ENCODE peak calls at places on chromosomes 13 and 19, in eight cellular contexts. One of them, this sample, is unnamed.

GRCh38 chr19:39385629-39386411 is 5.1 kb downstream of the PAF1 start:
- DNase-seq in DND-41: no peak
- DNase-seq in astrocyte of the spinal cord: no peak
- DNase-seq in GM12864: no peak
- DNase-seq in heart left ventricle: no peak
- DNase-seq in retinal pigment epithelial cell: no peak
- DNase-seq in suprapubic skin: no peak
- DNase-seq in left ventricle myocardium inferior: no peak
- DNase-seq in this sample: no peak

GRCh38 chr13:48949566-48950506 is 25.9 kb upstream of the FNDC3A start:
- DNase-seq in GM12864: no peak
- DNase-seq in retinal pigment epithelial cell: no peak
- DNase-seq in left ventricle myocardium inferior: no peak
- DNase-seq in DND-41: no peak
- DNase-seq in suprapubic skin: no peak
- DNase-seq in heart left ventricle: no peak
- DNase-seq in astrocyte of the spinal cord: no peak
- DNase-seq in this sample: no peak

GRCh38 chr13:26021956-26022355 is 29.9 kb downstream of the SHISA2 start:
- DNase-seq in left ventricle myocardium inferior: no peak
- DNase-seq in DND-41: no peak
- DNase-seq in suprapubic skin: no peak
- DNase-seq in retinal pigment epithelial cell: no peak
- DNase-seq in GM12864: no peak
- DNase-seq in astrocyte of the spinal cord: no peak
- DNase-seq in heart left ventricle: no peak
- DNase-seq in this sample: no peak

GRCh38 chr13:113604186-113604585 is 19.6 kb downstream of the TFDP1 start:
- DNase-seq in astrocyte of the spinal cord: no peak
- DNase-seq in GM12864: no peak
- DNase-seq in DND-41: no peak
- DNase-seq in heart left ventricle: no peak
- DNase-seq in retinal pigment epithelial cell: no peak
- DNase-seq in suprapubic skin: no peak
- DNase-seq in left ventricle myocardium inferior: no peak
- DNase-seq in this sample: no peak

GRCh38 chr13:109383683-109384082 is 402.7 kb downstream of the IRS2 start:
- DNase-seq in GM12864: no peak
- DNase-seq in retinal pigment epithelial cell: peak; percentile 15
- DNase-seq in left ventricle myocardium inferior: no peak
- DNase-seq in DND-41: no peak
- DNase-seq in heart left ventricle: no peak
- DNase-seq in suprapubic skin: no peak
- DNase-seq in astrocyte of the spinal cord: peak; percentile 87
- DNase-seq in this sample: no peak

GRCh38 chr19:12156254-12157058 is at the start of gene ZNF625:
- DNase-seq in astrocyte of the spinal cord: peak; percentile 84
- DNase-seq in suprapubic skin: peak; percentile 93
- DNase-seq in DND-41: peak; percentile 61
- DNase-seq in GM12864: peak; percentile 70
- DNase-seq in left ventricle myocardium inferior: peak; percentile 91
- DNase-seq in retinal pigment epithelial cell: peak; percentile 77
- DNase-seq in heart left ventricle: peak; percentile 93
- DNase-seq in this sample: no peak

GRCh38 chr19:13077233-13077632 is 25.4 kb downstream of the LYL1 start:
- DNase-seq in retinal pigment epithelial cell: no peak
- DNase-seq in heart left ventricle: no peak
- DNase-seq in left ventricle myocardium inferior: no peak
- DNase-seq in DND-41: no peak
- DNase-seq in suprapubic skin: no peak
- DNase-seq in astrocyte of the spinal cord: no peak
- DNase-seq in GM12864: no peak
- DNase-seq in this sample: no peak

GRCh38 chr19:16330368-16330801 is 5.8 kb downstream of the KLF2 start:
- DNase-seq in GM12864: peak; percentile 85
- DNase-seq in left ventricle myocardium inferior: peak; percentile 63
- DNase-seq in suprapubic skin: peak; percentile 88
- DNase-seq in DND-41: peak; percentile 62
- DNase-seq in retinal pigment epithelial cell: peak; percentile 79
- DNase-seq in astrocyte of the spinal cord: peak; percentile 87
- DNase-seq in heart left ventricle: peak; percentile 75
- DNase-seq in this sample: peak; percentile 33

GRCh38 chr13:40595693-40596092 is 70.7 kb downstream of the FOXO1 start:
- DNase-seq in DND-41: no peak
- DNase-seq in GM12864: no peak
- DNase-seq in astrocyte of the spinal cord: no peak
- DNase-seq in suprapubic skin: no peak
- DNase-seq in heart left ventricle: no peak
- DNase-seq in retinal pigment epithelial cell: no peak
- DNase-seq in left ventricle myocardium inferior: no peak
- DNase-seq in this sample: no peak

GRCh38 chr13:45243072-45243471 is 42.2 kb upstream of the KCTD4 start:
- DNase-seq in left ventricle myocardium inferior: no peak
- DNase-seq in DND-41: no peak
- DNase-seq in retinal pigment epithelial cell: no peak
- DNase-seq in astrocyte of the spinal cord: no peak
- DNase-seq in suprapubic skin: no peak
- DNase-seq in GM12864: no peak
- DNase-seq in heart left ventricle: no peak
- DNase-seq in this sample: no peak

GRCh38 chr19:30170081-30170480 is 202.1 kb upstream of the ZNF536 start:
- DNase-seq in GM12864: no peak
- DNase-seq in DND-41: no peak
- DNase-seq in left ventricle myocardium inferior: no peak
- DNase-seq in retinal pigment epithelial cell: no peak
- DNase-seq in heart left ventricle: no peak
- DNase-seq in suprapubic skin: no peak
- DNase-seq in astrocyte of the spinal cord: no peak
- DNase-seq in this sample: no peak

GRCh38 chr13:24228852-24229458 is 68.4 kb downstream of the SPATA13 start:
- DNase-seq in GM12864: peak; percentile 46
- DNase-seq in suprapubic skin: no peak
- DNase-seq in heart left ventricle: peak; percentile 33
- DNase-seq in DND-41: peak; percentile 51
- DNase-seq in left ventricle myocardium inferior: no peak
- DNase-seq in retinal pigment epithelial cell: peak; percentile 52
- DNase-seq in astrocyte of the spinal cord: peak; percentile 74
- DNase-seq in this sample: no peak

GRCh38 chr19:58581227-58582141 is 8.3 kb upstream of the MZF1 start:
- DNase-seq in suprapubic skin: peak; percentile 92
- DNase-seq in GM12864: peak; percentile 70
- DNase-seq in astrocyte of the spinal cord: peak; percentile 84
- DNase-seq in heart left ventricle: peak; percentile 84
- DNase-seq in DND-41: peak; percentile 85
- DNase-seq in retinal pigment epithelial cell: peak; percentile 54
- DNase-seq in left ventricle myocardium inferior: peak; percentile 87
- DNase-seq in this sample: no peak

GRCh38 chr13:35814573-35814972 is 316.6 kb downstream of the DCLK1 start:
- DNase-seq in retinal pigment epithelial cell: no peak
- DNase-seq in heart left ventricle: no peak
- DNase-seq in GM12864: no peak
- DNase-seq in DND-41: no peak
- DNase-seq in suprapubic skin: no peak
- DNase-seq in astrocyte of the spinal cord: no peak
- DNase-seq in left ventricle myocardium inferior: no peak
- DNase-seq in this sample: no peak

GRCh38 chr13:50459046-50459445 is 384.4 kb downstream of the DLEU7 start:
- DNase-seq in suprapubic skin: no peak
- DNase-seq in GM12864: no peak
- DNase-seq in retinal pigment epithelial cell: no peak
- DNase-seq in left ventricle myocardium inferior: no peak
- DNase-seq in astrocyte of the spinal cord: no peak
- DNase-seq in heart left ventricle: no peak
- DNase-seq in DND-41: no peak
- DNase-seq in this sample: no peak

GRCh38 chr13:102002271-102002670 is 399.6 kb downstream of the FGF14 start:
- DNase-seq in astrocyte of the spinal cord: peak; percentile 35
- DNase-seq in GM12864: no peak
- DNase-seq in DND-41: no peak
- DNase-seq in heart left ventricle: no peak
- DNase-seq in suprapubic skin: no peak
- DNase-seq in left ventricle myocardium inferior: no peak
- DNase-seq in retinal pigment epithelial cell: no peak
- DNase-seq in this sample: no peak

GRCh38 chr19:52689804-52690394 is 44.9 kb downstream of the ZNF611 start:
- DNase-seq in retinal pigment epithelial cell: no peak
- DNase-seq in DND-41: peak; percentile 52
- DNase-seq in suprapubic skin: peak; percentile 87
- DNase-seq in GM12864: no peak
- DNase-seq in heart left ventricle: peak; percentile 29
- DNase-seq in left ventricle myocardium inferior: peak; percentile 33
- DNase-seq in astrocyte of the spinal cord: no peak
- DNase-seq in this sample: no peak

GRCh38 chr19:17136026-17136425 is 60.4 kb downstream of the MYO9B start:
- DNase-seq in DND-41: no peak
- DNase-seq in heart left ventricle: no peak
- DNase-seq in retinal pigment epithelial cell: no peak
- DNase-seq in left ventricle myocardium inferior: no peak
- DNase-seq in suprapubic skin: no peak
- DNase-seq in GM12864: no peak
- DNase-seq in astrocyte of the spinal cord: no peak
- DNase-seq in this sample: no peak

GRCh38 chr13:92802776-92803175 is 423.8 kb upstream of the GPC6 start:
- DNase-seq in DND-41: no peak
- DNase-seq in suprapubic skin: no peak
- DNase-seq in heart left ventricle: no peak
- DNase-seq in astrocyte of the spinal cord: no peak
- DNase-seq in retinal pigment epithelial cell: peak; percentile 50
- DNase-seq in GM12864: no peak
- DNase-seq in left ventricle myocardium inferior: no peak
- DNase-seq in this sample: no peak
- TF ChIP-seq CTCF in DND-41: no peak
- TF ChIP-seq CTCF in suprapubic skin: no peak
- TF ChIP-seq CTCF in heart left ventricle: no peak
- TF ChIP-seq CTCF in astrocyte of the spinal cord: no peak
- TF ChIP-seq CTCF in retinal pigment epithelial cell: no peak
- TF ChIP-seq CTCF in GM12864: no peak
- TF ChIP-seq CTCF in left ventricle myocardium inferior: no peak
- TF ChIP-seq CTCF in this sample: no peak

GRCh38 chr13:42574435-42575311 is 721 bp downstream of the TNFSF11 start:
- DNase-seq in suprapubic skin: no peak
- DNase-seq in heart left ventricle: no peak
- DNase-seq in left ventricle myocardium inferior: no peak
- DNase-seq in GM12864: peak; percentile 49
- DNase-seq in retinal pigment epithelial cell: no peak
- DNase-seq in astrocyte of the spinal cord: no peak
- DNase-seq in DND-41: no peak
- DNase-seq in this sample: no peak
- H3K4me3 ChIP-seq in suprapubic skin: peak overlapping the region; percentile 46
- H3K4me3 ChIP-seq in heart left ventricle: no peak overlapping the region
- H3K4me3 ChIP-seq in left ventricle myocardium inferior: peak overlapping the region; percentile 47
- H3K4me3 ChIP-seq in GM12864: peak overlapping the region; percentile 67
- H3K4me3 ChIP-seq in retinal pigment epithelial cell: no peak overlapping the region
- H3K4me3 ChIP-seq in astrocyte of the spinal cord: peak overlapping the region; percentile 53
- H3K4me3 ChIP-seq in DND-41: no peak overlapping the region
- H3K4me3 ChIP-seq in this sample: peak overlapping the region; percentile 42

DNA sequence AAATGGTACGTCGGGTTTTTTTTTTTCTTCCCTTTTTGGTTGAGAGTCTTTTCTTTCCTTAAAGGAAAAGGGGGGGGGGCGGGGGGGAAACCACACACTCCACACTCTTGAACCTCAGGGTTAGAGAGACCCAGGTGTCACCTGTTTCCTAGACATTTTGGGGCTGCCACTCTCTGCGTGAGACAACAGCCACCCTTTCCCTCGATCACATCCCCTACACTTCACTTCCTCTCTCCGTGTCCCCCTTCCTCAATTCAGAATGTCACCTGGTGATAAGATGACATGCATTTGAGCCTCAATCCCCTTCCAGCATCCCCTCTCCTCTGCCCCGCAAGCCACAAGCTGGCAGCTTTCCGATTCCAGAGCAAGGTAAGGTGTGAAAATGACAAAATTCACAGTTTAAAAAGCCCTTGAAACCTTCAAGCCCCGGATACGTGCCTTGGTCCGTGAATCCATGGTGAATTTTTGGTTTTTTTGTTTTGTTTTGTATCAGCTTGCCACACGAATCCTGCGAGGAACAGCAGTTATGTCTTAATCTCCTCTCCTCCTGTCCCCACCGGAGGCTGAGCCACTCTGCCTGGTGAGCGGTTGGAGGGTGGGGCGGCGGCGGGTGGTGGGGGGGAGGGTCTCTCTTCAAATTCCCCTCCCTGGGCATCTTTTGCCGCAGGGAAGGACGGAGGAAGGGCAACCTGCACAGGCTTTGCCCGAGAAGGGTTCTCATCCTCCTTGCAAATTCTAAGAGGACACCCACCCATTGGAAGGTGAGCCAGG is 4.2 kb downstream of the PTPRS start:
- DNase-seq in left ventricle myocardium inferior: no peak
- DNase-seq in heart left ventricle: no peak
- DNase-seq in suprapubic skin: no peak
- DNase-seq in DND-41: peak; percentile 43
- DNase-seq in GM12864: no peak
- DNase-seq in retinal pigment epithelial cell: no peak
- DNase-seq in astrocyte of the spinal cord: no peak
- DNase-seq in this sample: no peak
- TF ChIP-seq CTCF in left ventricle myocardium inferior: no peak
- TF ChIP-seq CTCF in heart left ventricle: no peak
- TF ChIP-seq CTCF in suprapubic skin: no peak
- TF ChIP-seq CTCF in DND-41: no peak
- TF ChIP-seq CTCF in GM12864: no peak
- TF ChIP-seq CTCF in retinal pigment epithelial cell: no peak
- TF ChIP-seq CTCF in astrocyte of the spinal cord: no peak
- TF ChIP-seq CTCF in this sample: no peak

GRCh38 chr19:34180273-34180672 is 8.0 kb downstream of the LSM14A start:
- DNase-seq in DND-41: no peak
- DNase-seq in heart left ventricle: no peak
- DNase-seq in suprapubic skin: no peak
- DNase-seq in astrocyte of the spinal cord: no peak
- DNase-seq in GM12864: no peak
- DNase-seq in left ventricle myocardium inferior: no peak
- DNase-seq in retinal pigment epithelial cell: no peak
- DNase-seq in this sample: no peak

GRCh38 chr19:34178276-34178614 is 5.9 kb downstream of the LSM14A start:
- DNase-seq in heart left ventricle: no peak
- DNase-seq in retinal pigment epithelial cell: no peak
- DNase-seq in suprapubic skin: no peak
- DNase-seq in GM12864: no peak
- DNase-seq in astrocyte of the spinal cord: no peak
- DNase-seq in left ventricle myocardium inferior: no peak
- DNase-seq in DND-41: no peak
- DNase-seq in this sample: no peak

GRCh38 chr19:34179066-34179465 is 6.8 kb downstream of the LSM14A start:
- DNase-seq in GM12864: no peak
- DNase-seq in DND-41: no peak
- DNase-seq in retinal pigment epithelial cell: no peak
- DNase-seq in suprapubic skin: no peak
- DNase-seq in left ventricle myocardium inferior: no peak
- DNase-seq in heart left ventricle: no peak
- DNase-seq in astrocyte of the spinal cord: no peak
- DNase-seq in this sample: no peak

GRCh38 chr19:34173145-34173956 is 1.0 kb downstream of the LSM14A start:
- DNase-seq in retinal pigment epithelial cell: no peak
- DNase-seq in GM12864: no peak
- DNase-seq in DND-41: peak; percentile 30
- DNase-seq in heart left ventricle: peak; percentile 17
- DNase-seq in left ventricle myocardium inferior: no peak
- DNase-seq in suprapubic skin: no peak
- DNase-seq in astrocyte of the spinal cord: no peak
- DNase-seq in this sample: peak; percentile 75

GRCh38 chr19:34176581-34176980 is 4.3 kb downstream of the LSM14A start:
- DNase-seq in retinal pigment epithelial cell: no peak
- DNase-seq in GM12864: no peak
- DNase-seq in suprapubic skin: no peak
- DNase-seq in heart left ventricle: no peak
- DNase-seq in DND-41: no peak
- DNase-seq in left ventricle myocardium inferior: no peak
- DNase-seq in astrocyte of the spinal cord: no peak
- DNase-seq in this sample: no peak
- H3K4me3 ChIP-seq in retinal pigment epithelial cell: peak overlapping the region; percentile 5
- H3K4me3 ChIP-seq in GM12864: peak overlapping the region; percentile 10
- H3K4me3 ChIP-seq in suprapubic skin: no peak overlapping the region
- H3K4me3 ChIP-seq in heart left ventricle: no peak overlapping the region
- H3K4me3 ChIP-seq in DND-41: peak overlapping the region; percentile 29
- H3K4me3 ChIP-seq in left ventricle myocardium inferior: peak overlapping the region; percentile 97
- H3K4me3 ChIP-seq in astrocyte of the spinal cord: no peak overlapping the region
- H3K4me3 ChIP-seq in this sample: no peak overlapping the region

This sample was measured in epithelial cell of proximal tubule.